ENCODE peak calls at places on chromosomes 3 and 15, in four cellular contexts. Y, G, S and H are unnamed samples.

GRCh38 chr3:107994181-107994580 is 96.7 kb downstream of the CD47 start:
- DNase-seq in Y (no peak), G (no peak), S (no peak), H (no peak)

GRCh38 chr15:66570327-66570726 is 4.5 kb upstream of the LCTL start:
- DNase-seq in Y (no peak), G (no peak), S (no peak), H (no peak)

GRCh38 chr3:160130950-160131349 is 94.3 kb upstream of the C3orf80 start:
- DNase-seq in Y (no peak), G (peak), S (no peak), H (no peak)

GRCh38 chr3:123385072-123385471 is 63.8 kb downstream of the ADCY5 start:
- DNase-seq in Y (peak), G (no peak), S (no peak), H (no peak)

GRCh38 chr3:120559228-120560061 is 36.7 kb upstream of the NDUFB4 start:
- DNase-seq in Y (peak), G (peak), S (no peak), H (no peak)

GRCh38 chr15:38538328-38539007 is 26.1 kb downstream of the RASGRP1 start:
- DNase-seq in Y (no peak), G (no peak), S (no peak), H (no peak)

GRCh38 chr3:158791259-158791920 is 10.5 kb upstream of the MFSD1 start:
- DNase-seq in Y (no peak), G (peak), S (no peak), H (no peak)

GRCh38 chr15:63395730-63396545 is 14.3 kb upstream of the CA12 start:
- DNase-seq in Y (no peak), G (no peak), S (no peak), H (no peak)

GRCh38 chr3:41632705-41633104 is 329.2 kb downstream of the ULK4 start:
- DNase-seq in Y (no peak), G (no peak), S (no peak), H (no peak)

GRCh38 chr15:96321422-96322391 is 8.8 kb upstream of the NR2F2 start:
- DNase-seq in Y (no peak), G (no peak), S (no peak), H (no peak)

GRCh38 chr3:185732782-185733181 is 92.1 kb downstream of the IGF2BP2 start:
- DNase-seq in Y (no peak), G (peak), S (no peak), H (no peak)

GRCh38 chr3:27311400-27311799 is 57.8 kb downstream of the NEK10 start:
- DNase-seq in Y (no peak), G (peak), S (no peak), H (no peak)

GRCh38 chr3:148208975-148209374 is 488.7 kb upstream of the AGTR1 start:
- DNase-seq in Y (no peak), G (no peak), S (no peak), H (no peak)

GRCh38 chr15:72472907-72473669 is 1.0 kb upstream of the ARIH1 start:
- DNase-seq in Y (no peak), G (peak), S (no peak), H (no peak)

GRCh38 chr3:23999012-23999641 is 54.0 kb downstream of the NR1D2 start:
- DNase-seq in Y (peak), G (peak), S (peak), H (peak)

GRCh38 chr15:45646220-45646619 is 11.4 kb downstream of the SQOR start:
- DNase-seq in Y (peak), G (peak), S (no peak), H (no peak)

GRCh38 chr15:64426845-64427465 is 33.4 kb upstream of the ZNF609 start:
- DNase-seq in Y (no peak), G (peak), S (no peak), H (no peak)

GRCh38 chr3:45153658-45154437 is 7.7 kb upstream of the CDCP1 start:
- DNase-seq in Y (no peak), G (peak), S (no peak), H (no peak)

GRCh38 chr3:11477286-11477935 is 166.3 kb downstream of the VGLL4 start:
- DNase-seq in Y (no peak), G (peak), S (no peak), H (no peak)

GRCh38 chr3:160857476-160857875 is 101.4 kb downstream of the PPM1L start:
- DNase-seq in Y (no peak), G (no peak), S (no peak), H (no peak)

GRCh38 chr15:31228980-31229826 is 97.4 kb upstream of the KLF13 start:
- DNase-seq in Y (peak), G (no peak), S (peak), H (peak)

GRCh38 chr3:39413691-39414420 is 7.3 kb downstream of the RPSA start:
- DNase-seq in Y (no peak), G (no peak), S (no peak), H (no peak)

GRCh38 chr3:102673271-102674115 is 238.7 kb downstream of the ZPLD1 start:
- DNase-seq in Y (peak), G (peak), S (peak), H (peak)

GRCh38 chr3:62246094-62246493 is 127.3 kb downstream of the FEZF2 start:
- DNase-seq in Y (no peak), G (no peak), S (no peak), H (no peak)

GRCh38 chr15:58380280-58380945 is 51.4 kb upstream of the LIPC start:
- DNase-seq in Y (no peak), G (peak), S (no peak), H (no peak)

GRCh38 chr15:23039151-23039916 is at the start of gene TUBGCP5:
- DNase-seq in Y (peak), G (peak), S (peak), H (peak)
- TF ChIP-seq CTCF in Y (peak), G (peak), S (peak), H (peak)

DNA sequence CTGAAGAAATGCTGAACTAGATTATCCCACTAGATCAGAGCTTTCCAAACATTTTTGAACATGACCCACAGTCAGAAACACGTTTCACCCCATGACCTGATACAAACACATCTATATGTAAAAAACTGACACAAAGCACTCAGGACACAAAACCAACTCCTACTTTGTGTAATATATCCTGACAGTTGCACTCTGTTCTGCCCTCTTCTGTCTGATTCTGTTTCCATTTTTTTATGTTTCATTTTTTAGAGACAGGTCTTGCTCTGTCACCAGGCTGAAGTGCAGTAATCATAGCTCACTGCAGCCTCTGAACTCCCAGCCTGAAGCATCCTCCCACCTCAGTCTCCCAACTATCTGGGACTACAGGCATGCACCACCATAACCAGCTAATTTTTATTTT is 15.8 kb upstream of the RFTN1 start:
- DNase-seq in Y (no peak), G (no peak), S (no peak), H (no peak)
- TF ChIP-seq CTCF in Y (no peak), G (peak), S (no peak), H (no peak)

GRCh38 chr15:41903782-41904181 is 9.9 kb upstream of the SPTBN5 start:
- DNase-seq in Y (no peak), G (no peak), S (no peak), H (no peak)

GRCh38 chr15:41896566-41896965 is 2.7 kb upstream of the SPTBN5 start:
- DNase-seq in Y (no peak), G (no peak), S (no peak), H (no peak)

GRCh38 chr15:41900526-41901380 is 6.9 kb upstream of the SPTBN5 start:
- DNase-seq in Y (no peak), G (no peak), S (no peak), H (no peak)

GRCh38 chr15:41897327-41897726 is 3.5 kb upstream of the SPTBN5 start:
- DNase-seq in Y (no peak), G (no peak), S (no peak), H (no peak)

DNA sequence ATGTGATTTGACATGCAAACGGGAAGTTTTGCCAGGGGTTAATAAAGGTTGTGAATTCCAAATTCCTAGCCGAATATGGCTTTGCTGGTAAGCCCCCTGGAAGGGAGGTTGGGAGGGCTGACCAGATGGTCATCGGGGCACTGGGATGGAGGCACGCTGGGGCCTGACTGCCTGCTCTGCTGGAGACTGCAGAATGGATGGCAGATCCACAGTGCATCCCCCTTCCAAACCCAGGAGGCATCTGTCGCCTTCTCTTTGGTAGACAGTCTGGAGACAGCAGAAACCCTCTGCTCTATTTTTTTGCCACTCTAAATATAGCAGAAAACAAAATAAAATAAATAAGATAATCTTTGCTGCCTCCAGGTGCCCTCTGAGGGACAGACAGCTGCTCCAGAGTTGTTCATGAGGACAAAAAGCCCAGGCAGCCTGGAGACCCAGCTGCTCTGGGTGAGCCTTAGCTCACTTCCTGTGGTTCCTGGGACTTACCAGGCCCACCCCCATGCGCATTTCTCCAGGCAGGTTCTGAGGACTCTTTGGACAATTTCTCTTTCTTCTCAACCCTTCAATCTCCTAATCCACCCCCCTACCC is 6.1 kb upstream of the SPTBN5 start:
- DNase-seq in Y (no peak), G (no peak), S (no peak), H (no peak)
- TF ChIP-seq CTCF in Y (no peak), G (no peak), S (no peak), H (no peak)

DNA sequence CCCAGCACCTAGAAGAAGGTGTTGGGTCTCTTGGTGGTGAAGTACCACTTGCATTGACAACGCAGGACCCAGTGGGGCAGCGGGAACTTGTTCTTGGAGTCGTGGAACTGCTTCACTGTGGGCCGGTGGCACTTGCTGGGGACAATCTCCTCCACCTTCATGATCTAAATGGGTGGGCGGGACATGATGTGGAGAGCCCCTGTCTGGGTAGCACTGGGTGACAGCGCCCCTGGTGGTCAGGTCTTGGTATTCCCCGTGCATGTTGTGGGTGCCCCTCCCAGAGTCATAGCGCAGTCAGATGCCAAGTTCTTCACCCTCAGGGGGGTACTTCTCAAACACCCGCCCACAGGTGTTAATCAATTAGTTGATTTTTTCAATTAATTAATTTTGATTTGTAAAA is 60.2 kb downstream of the AGBL1 start:
- DNase-seq in Y (no peak), G (no peak), S (no peak), H (no peak)
- TF ChIP-seq CTCF in Y (no peak), G (peak), S (no peak), H (no peak)

GRCh38 chr3:58998476-58999117 is 51.2 kb downstream of the CFAP20DC start:
- DNase-seq in Y (no peak), G (peak), S (no peak), H (no peak)

GRCh38 chr3:58991623-58992022 is 58.2 kb downstream of the CFAP20DC start:
- DNase-seq in Y (no peak), G (no peak), S (no peak), H (no peak)

GRCh38 chr3:58993547-58993946 is 56.3 kb downstream of the CFAP20DC start:
- DNase-seq in Y (no peak), G (no peak), S (no peak), H (no peak)

GRCh38 chr3:58996730-58997129 is 53.1 kb downstream of the CFAP20DC start:
- DNase-seq in Y (no peak), G (no peak), S (no peak), H (no peak)

DNA sequence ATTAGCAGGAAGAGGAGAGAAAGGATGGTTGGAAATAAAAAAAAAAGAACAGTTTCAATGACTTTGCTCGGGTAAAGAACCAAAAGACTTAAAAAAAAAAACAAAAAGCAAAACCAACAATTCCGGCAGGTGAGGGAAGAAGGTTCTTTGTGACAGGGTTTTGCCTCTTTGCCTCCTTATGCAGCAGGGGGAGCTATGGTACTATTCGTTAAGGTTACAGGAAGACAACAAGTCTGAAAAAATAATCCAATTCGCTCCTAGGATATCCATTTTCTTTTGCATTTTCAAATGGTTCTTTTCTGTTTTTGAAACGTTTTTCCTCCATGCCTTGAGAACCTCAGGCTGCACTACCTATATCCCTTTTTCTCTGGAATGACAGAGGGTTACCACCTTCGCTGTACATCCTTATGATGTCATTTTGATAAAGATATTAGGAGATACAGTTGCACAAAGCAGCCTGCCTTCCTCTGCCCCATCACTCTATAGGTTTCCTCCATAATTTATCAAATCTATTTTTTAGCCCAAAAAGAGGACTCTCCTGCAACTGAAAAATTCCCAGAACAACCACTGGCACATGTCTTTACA is 55.0 kb downstream of the CFAP20DC start:
- DNase-seq in Y (no peak), G (peak), S (no peak), H (peak)
- TF ChIP-seq CTCF in Y (no peak), G (peak), S (peak), H (peak)

GRCh38 chr3:18559323-18559972 is 134.3 kb upstream of the SATB1 start:
- DNase-seq in Y (no peak), G (peak), S (no peak), H (peak)
- TF ChIP-seq CTCF in Y (peak), G (peak), S (peak), H (peak)

DNA sequence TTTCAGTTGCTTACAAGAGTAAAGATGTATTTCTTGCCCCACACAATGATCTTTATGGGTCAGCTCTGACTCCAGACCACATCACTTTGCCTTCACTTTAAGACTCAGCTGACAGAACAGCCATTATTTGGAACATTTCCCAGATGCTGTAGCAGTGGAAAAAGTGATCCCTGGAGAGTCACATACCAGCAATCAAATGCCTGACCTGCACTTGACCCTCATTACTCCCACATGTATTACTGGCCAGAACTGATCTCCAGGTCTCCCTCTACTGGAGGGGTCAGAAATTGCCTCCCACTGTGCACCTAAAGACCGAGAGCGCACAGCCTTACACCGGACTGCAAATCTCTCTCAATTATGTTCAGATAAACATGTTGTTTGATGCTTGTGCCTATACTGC is 88.6 kb upstream of the ZNF385D start:
- DNase-seq in Y (no peak), G (peak), S (no peak), H (no peak)
- TF ChIP-seq CTCF in Y (no peak), G (peak), S (peak), H (no peak)

DNA sequence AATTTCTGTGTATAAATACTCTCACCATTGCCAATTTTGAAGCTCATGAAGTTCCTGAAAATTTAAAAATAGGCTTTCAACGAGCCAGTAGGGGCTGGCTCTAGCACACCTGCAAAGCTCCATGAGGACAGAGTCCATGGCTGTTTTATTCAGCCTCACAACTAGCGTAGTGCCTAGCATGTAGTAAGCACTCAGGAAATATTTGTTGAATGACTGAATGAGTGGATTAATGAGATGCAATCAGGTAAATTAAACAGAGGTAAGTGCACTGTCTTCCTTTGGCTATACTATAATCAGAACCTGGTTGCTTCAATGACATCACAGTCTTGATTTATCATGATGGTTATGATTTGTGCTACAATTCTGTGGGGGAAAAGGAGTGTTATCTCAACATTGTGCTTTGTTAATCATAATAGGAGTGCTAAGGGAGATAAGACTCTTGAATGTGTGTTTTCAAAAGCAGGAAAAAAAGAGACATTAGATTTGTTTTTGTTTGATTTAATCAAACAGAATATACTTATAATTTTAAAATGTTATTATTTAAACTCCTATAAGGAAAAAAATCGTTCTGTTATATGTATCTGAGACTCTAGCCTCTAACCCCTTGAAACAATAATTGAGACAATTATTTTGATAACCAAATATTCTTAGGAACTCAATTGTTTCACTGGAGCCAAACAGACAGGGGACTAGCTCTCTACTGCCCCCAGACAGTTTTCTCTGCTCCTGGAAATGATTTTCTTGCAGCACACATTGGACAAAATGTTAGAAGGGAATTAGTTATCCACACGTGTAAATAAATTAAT is 171.7 kb upstream of the ATP11B start:
- DNase-seq in Y (no peak), G (no peak), S (no peak), H (no peak)
- TF ChIP-seq CTCF in Y (no peak), G (peak), S (peak), H (no peak)

GRCh38 chr15:27677951-27678350 is 421.2 kb downstream of the OCA2 start:
- DNase-seq in Y (no peak), G (no peak), S (no peak), H (no peak)
- TF ChIP-seq CTCF in Y (no peak), G (no peak), S (no peak), H (no peak)

DNA sequence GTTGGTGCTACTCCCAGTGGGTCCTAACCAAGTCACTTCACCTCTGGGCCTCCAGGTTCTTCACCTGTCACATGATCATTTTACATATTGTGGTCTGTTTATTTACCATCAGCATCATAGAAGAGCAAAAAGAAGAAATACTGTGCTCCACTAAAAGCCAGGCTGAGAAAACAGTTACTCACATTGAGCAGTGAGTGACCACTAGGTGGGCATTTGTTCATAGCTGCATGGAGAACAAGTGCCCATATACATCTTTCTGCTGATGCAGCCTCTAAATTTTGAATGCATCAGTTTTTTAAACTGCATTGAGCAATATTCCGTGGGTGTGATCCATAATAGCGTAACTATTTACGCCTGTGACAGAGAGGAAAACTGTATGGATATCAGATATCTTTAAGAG is 76.2 kb downstream of the DCUN1D1 start:
- DNase-seq in Y (no peak), G (no peak), S (no peak), H (no peak)
- TF ChIP-seq CTCF in Y (no peak), G (no peak), S (peak), H (no peak)